ENCODE peak calls at places on chromosomes 2 and 18, in five cellular contexts. X is GM23338, K is BE2C, Q is GM06990, O is GM13976. T is an unnamed sample.

GRCh38 chr2:40332096-40332826 is 119.6 kb downstream of the SLC8A1 start:
- DNase-seq in X (no peak), Q (no peak), K (peak), O (no peak), T (no peak)

GRCh38 chr2:70942900-70943871 is 7.5 kb downstream of the ATP6V1B1 start:
- DNase-seq in O (no peak), Q (no peak), X (no peak), K (no peak), T (no peak)

GRCh38 chr2:19020144-19021099 is 338.0 kb downstream of the OSR1 start:
- DNase-seq in X (no peak), K (no peak), O (no peak), Q (no peak), T (no peak)

GRCh38 chr2:138713069-138713496 is 67.1 kb downstream of the NXPH2 start:
- DNase-seq in X (no peak), O (no peak), K (no peak), Q (no peak), T (no peak)

GRCh38 chr18:55213586-55213985 is 254.3 kb upstream of the CCDC68 start:
- DNase-seq in K (no peak), X (no peak), O (no peak), Q (no peak), T (no peak)

GRCh38 chr2:69692424-69692823 is 48.9 kb upstream of the AAK1 start:
- DNase-seq in O (no peak), X (no peak), Q (no peak), K (no peak), T (no peak)

GRCh38 chr2:177338177-177338721 is 54.3 kb upstream of the AGPS start:
- DNase-seq in O (no peak), X (no peak), K (no peak), Q (no peak), T (no peak)

GRCh38 chr2:231007159-231008045 is 11.5 kb downstream of the SPATA3 start:
- DNase-seq in O (no peak), Q (no peak), X (no peak), K (no peak), T (no peak)

GRCh38 chr2:133324150-133324561 is 244.1 kb downstream of the NCKAP5 start:
- DNase-seq in O (no peak), Q (no peak), X (peak), K (no peak), T (no peak)

GRCh38 chr18:49561127-49561376 is 805 bp upstream of the LIPG start:
- DNase-seq in K (no peak), X (no peak), O (peak), Q (peak), T (no peak)

GRCh38 chr2:121897335-121897970 is 142.0 kb downstream of the TSN start:
- DNase-seq in K (peak), X (peak), O (peak), Q (no peak), T (no peak)

GRCh38 chr2:69159988-69160387 is 147.0 kb downstream of the ANTXR1 start:
- DNase-seq in X (peak), K (peak), O (no peak), Q (no peak), T (no peak)

GRCh38 chr2:61272421-61273070 is 110.6 kb downstream of the C2orf74 start:
- DNase-seq in O (no peak), K (no peak), X (no peak), Q (no peak), T (no peak)

GRCh38 chr2:125684932-125685331 is 971.0 kb upstream of the GYPC start:
- DNase-seq in K (no peak), O (no peak), Q (no peak), X (no peak), T (no peak)

GRCh38 chr2:156046900-156047299 is 285.6 kb downstream of the NR4A2 start:
- DNase-seq in O (no peak), Q (no peak), K (no peak), X (no peak), T (no peak)

GRCh38 chr2:235793163-235793752 is 299.4 kb downstream of the AGAP1 start:
- DNase-seq in X (peak), O (no peak), Q (no peak), K (no peak), T (no peak)
- TF ChIP-seq CTCF in X (peak), O (peak), Q (peak), K (peak), T (no peak)

GRCh38 chr18:21745234-21745633 is 4.6 kb downstream of the MIB1 start:
- DNase-seq in K (no peak), X (peak), O (no peak), Q (no peak), T (no peak)
- TF ChIP-seq CTCF in K (no peak), X (peak), O (no peak), Q (no peak), T (no peak)

DNA sequence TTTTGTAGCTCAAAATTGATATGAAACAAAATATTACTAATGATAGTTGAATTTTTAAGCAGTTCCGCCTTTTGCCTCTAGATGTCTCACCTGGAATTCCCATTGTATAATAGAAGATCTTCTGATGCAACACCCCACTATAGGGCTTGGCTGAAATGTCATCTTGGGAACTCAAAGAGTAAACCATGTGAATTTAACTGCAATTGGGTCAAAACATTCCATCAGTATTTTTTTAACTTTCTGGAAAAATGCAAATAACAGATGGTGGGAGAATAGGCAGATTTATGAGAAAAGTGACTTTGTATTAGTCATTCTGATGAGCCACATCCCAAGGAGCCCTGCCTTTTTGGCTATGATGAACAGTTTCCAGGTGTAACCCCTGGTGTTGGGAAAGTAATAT is 489.9 kb downstream of the NYAP2 start:
- DNase-seq in X (peak), Q (no peak), K (peak), O (peak), T (no peak)
- TF ChIP-seq CTCF in X (peak), Q (peak), K (peak), O (peak), T (no peak)

DNA sequence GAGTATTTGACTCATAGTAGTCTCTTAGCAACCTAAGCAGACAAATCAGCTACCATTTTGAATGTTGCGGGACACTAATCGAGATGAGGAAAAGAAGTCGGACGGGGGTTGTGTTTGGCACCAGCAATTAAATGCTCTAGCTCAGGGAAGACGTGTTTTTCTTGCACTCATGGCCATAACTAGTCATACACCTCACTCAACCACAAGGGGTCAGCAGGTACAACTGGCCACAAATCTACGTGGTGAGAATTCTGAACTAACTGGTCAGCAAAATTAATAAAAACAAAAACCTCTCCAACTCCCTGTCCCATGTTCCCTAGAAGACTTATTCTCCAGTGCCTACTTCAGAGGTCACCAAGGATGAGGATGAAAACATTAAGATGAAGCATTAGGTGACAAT is 1467.8 kb downstream of the DPP10 start:
- DNase-seq in X (peak), K (no peak), Q (no peak), O (no peak), T (no peak)
- TF ChIP-seq CTCF in X (peak), K (no peak), Q (peak), O (no peak), T (no peak)

T was measured in omental fat pad.